ENCODE peak calls at places on chromosomes 12 and 14, in six cellular contexts. T, X, B, C, S and K are unnamed samples.
A peak's percentile ranks its signal among the peaks of the same experiment; 100 is the strongest.

GRCh38 chr14:56172571-56172971 is 54.4 kb downstream of the PELI2 start:
- DNase-seq in T (no peak), X (peak; percentile 72), B (no peak), C (no peak), S (no peak), K (no peak)

GRCh38 chr12:54217774-54218221 is 29.0 kb upstream of the SMUG1 start:
- DNase-seq in T (peak; percentile 31), X (no peak), B (no peak), C (peak; percentile 50), S (no peak), K (peak; percentile 94)

GRCh38 chr12:89343127-89343526 is 9.2 kb downstream of the DUSP6 start:
- DNase-seq in T (no peak), X (peak; percentile 16), B (no peak), C (peak; percentile 16), S (no peak), K (no peak)

GRCh38 chr12:62722971-62723680 is 211.8 kb downstream of the PPM1H start:
- DNase-seq in T (no peak), X (no peak), B (no peak), C (no peak), S (no peak), K (no peak)

GRCh38 chr12:25767613-25768012 is 190.9 kb upstream of the RASSF8 start:
- DNase-seq in T (no peak), X (peak; percentile 81), B (no peak), C (no peak), S (no peak), K (no peak)

GRCh38 chr12:1932264-1932777 is 13.9 kb upstream of the CACNA2D4 start:
- DNase-seq in T (peak; percentile 76), X (no peak), B (no peak), C (peak; percentile 58), S (no peak), K (peak; percentile 40)

GRCh38 chr14:32720927-32721326 is 217.8 kb upstream of the NPAS3 start:
- DNase-seq in T (no peak), X (peak; percentile 24), B (no peak), C (no peak), S (no peak), K (no peak)

GRCh38 chr12:112170971-112171596 is 45.7 kb downstream of the TRAFD1 start:
- DNase-seq in T (no peak), X (no peak), B (no peak), C (no peak), S (no peak), K (no peak)

GRCh38 chr12:113980537-113981337 is 14.6 kb upstream of the RBM19 start:
- DNase-seq in T (no peak), X (peak; percentile 84), B (no peak), C (peak; percentile 89), S (peak; percentile 36), K (peak; percentile 84)

GRCh38 chr12:117408161-117408791 is 46.9 kb upstream of the NOS1 start:
- DNase-seq in T (peak; percentile 19), X (peak; percentile 5), B (no peak), C (peak; percentile 61), S (no peak), K (peak; percentile 79)

GRCh38 chr12:112018571-112019237 is 5.5 kb downstream of the ERP29 start:
- DNase-seq in T (no peak), X (peak; percentile 90), B (no peak), C (no peak), S (no peak), K (no peak)

GRCh38 chr12:99722690-99723486 is 75.3 kb downstream of the GARIN6 start:
- DNase-seq in T (no peak), X (no peak), B (no peak), C (no peak), S (no peak), K (peak; percentile 84)

GRCh38 chr12:69872804-69873203 is 47.8 kb downstream of the MYRFL start:
- DNase-seq in T (no peak), X (no peak), B (no peak), C (no peak), S (no peak), K (no peak)

GRCh38 chr12:5746917-5747316 is 198.1 kb downstream of the ANO2 start:
- DNase-seq in T (no peak), X (no peak), B (no peak), C (no peak), S (no peak), K (no peak)

GRCh38 chr12:97650242-97650641 is 187.6 kb downstream of the RMST start:
- DNase-seq in T (no peak), X (no peak), B (no peak), C (peak; percentile 11), S (no peak), K (no peak)

GRCh38 chr14:23929822-23930294 is 23.7 kb upstream of the DHRS4 start:
- DNase-seq in T (peak; percentile 88), X (peak; percentile 93), B (peak; percentile 77), C (peak; percentile 87), S (peak; percentile 73), K (peak; percentile 96)

GRCh38 chr12:75842119-75842518 is 189.5 kb downstream of the PHLDA1 start:
- DNase-seq in T (no peak), X (no peak), B (no peak), C (no peak), S (no peak), K (no peak)

GRCh38 chr14:53044486-53044885 is 93.6 kb upstream of the FERMT2 start:
- DNase-seq in T (no peak), X (peak; percentile 81), B (no peak), C (peak; percentile 22), S (no peak), K (no peak)

GRCh38 chr12:52175411-52176350 is 16.1 kb downstream of the KRT80 start:
- DNase-seq in T (no peak), X (no peak), B (no peak), C (no peak), S (no peak), K (peak; percentile 78)

GRCh38 chr12:109203480-109203879 is 87.1 kb downstream of the ACACB start:
- DNase-seq in T (no peak), X (no peak), B (no peak), C (no peak), S (no peak), K (no peak)

GRCh38 chr12:111635524-111635923 is 36.4 kb upstream of the ATXN2 start:
- DNase-seq in T (no peak), X (peak; percentile 21), B (no peak), C (no peak), S (no peak), K (peak; percentile 64)

GRCh38 chr12:107236824-107237467 is 143.6 kb upstream of the CRY1 start:
- DNase-seq in T (no peak), X (no peak), B (no peak), C (no peak), S (no peak), K (no peak)

GRCh38 chr14:39431416-39432178 is 636 bp downstream of the FBXO33 start:
- DNase-seq in T (peak; percentile 55), X (peak; percentile 75), B (peak; percentile 34), C (peak; percentile 70), S (peak; percentile 16), K (peak; percentile 82)

GRCh38 chr14:64708148-64709004 is 4.2 kb downstream of the PLEKHG3 start:
- DNase-seq in T (peak; percentile 65), X (no peak), B (no peak), C (peak; percentile 87), S (peak; percentile 78), K (peak; percentile 97)

GRCh38 chr14:86203843-86204242 is 673.9 kb downstream of the FLRT2 start:
- DNase-seq in T (no peak), X (no peak), B (no peak), C (no peak), S (no peak), K (no peak)

GRCh38 chr14:68936476-68936875 is 42.6 kb downstream of the ACTN1 start:
- DNase-seq in T (no peak), X (no peak), B (no peak), C (no peak), S (no peak), K (no peak)

GRCh38 chr14:68937790-68938514 is 41.1 kb downstream of the ACTN1 start:
- DNase-seq in T (peak; percentile 85), X (peak; percentile 49), B (no peak), C (peak; percentile 68), S (no peak), K (peak; percentile 84)

GRCh38 chr14:68938515-68939423 is 40.3 kb downstream of the ACTN1 start:
- DNase-seq in T (peak; percentile 83), X (peak; percentile 48), B (no peak), C (peak; percentile 63), S (peak; percentile 64), K (peak; percentile 75)

GRCh38 chr14:68935761-68936209 is 43.3 kb downstream of the ACTN1 start:
- DNase-seq in T (no peak), X (no peak), B (no peak), C (no peak), S (no peak), K (no peak)

DNA sequence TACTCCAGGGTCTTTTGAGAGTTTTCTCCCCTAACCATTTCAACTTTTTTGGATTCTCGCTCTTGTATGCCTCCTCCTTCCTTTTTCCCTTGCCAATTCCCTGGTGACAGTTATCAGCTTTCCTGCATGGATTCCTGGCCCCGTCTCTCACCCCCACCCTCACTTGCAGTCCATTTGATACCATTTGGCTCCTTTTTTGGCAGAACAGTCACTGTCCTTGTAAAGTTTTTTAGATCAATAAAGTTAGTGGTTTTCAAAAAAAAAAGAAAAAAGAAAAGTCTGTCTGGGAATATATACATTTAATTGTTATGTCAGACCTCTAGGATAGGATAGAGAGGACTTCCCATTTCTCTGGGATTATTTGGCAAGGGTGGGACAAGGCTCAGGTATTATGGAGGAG is 42.1 kb downstream of the ACTN1 start:
- DNase-seq in T (no peak), X (no peak), B (no peak), C (no peak), S (no peak), K (no peak)
- H3K4me1 ChIP-seq in T (peaks cover 26% of the 10 kb centered on the region), X (peaks cover 43% of the 10 kb centered on the region), B (peaks cover 42% of the 10 kb centered on the region), C (peaks cover 48% of the 10 kb centered on the region), S (peaks cover 95% of the 10 kb centered on the region), K (peaks cover 34% of the 10 kb centered on the region)

GRCh38 chr14:95527392-95528002 is 7.4 kb upstream of the GLRX5 start:
- DNase-seq in T (peak; percentile 76), X (peak; percentile 96), B (no peak), C (peak; percentile 70), S (no peak), K (no peak)
- H3K4me1 ChIP-seq in T (peaks cover 11% of the 10 kb centered on the region), X (peaks cover 79% of the 10 kb centered on the region), B (peaks cover 43% of the 10 kb centered on the region), C (peaks cover 33% of the 10 kb centered on the region), S (peaks cover 53% of the 10 kb centered on the region), K (peaks cover 23% of the 10 kb centered on the region)

GRCh38 chr12:79155703-79156102 is 291.1 kb downstream of the SYT1 start:
- DNase-seq in T (no peak), X (peak; percentile 61), B (no peak), C (no peak), S (no peak), K (no peak)

GRCh38 chr12:79162948-79163347 is 298.4 kb downstream of the SYT1 start:
- DNase-seq in T (no peak), X (peak; percentile 16), B (no peak), C (no peak), S (no peak), K (no peak)

GRCh38 chr12:79151956-79152355 is 287.4 kb downstream of the SYT1 start:
- DNase-seq in T (no peak), X (no peak), B (no peak), C (no peak), S (no peak), K (no peak)

GRCh38 chr12:79161249-79161934 is 296.8 kb downstream of the SYT1 start:
- DNase-seq in T (no peak), X (no peak), B (no peak), C (no peak), S (no peak), K (no peak)

GRCh38 chr12:79156846-79157463 is 292.4 kb downstream of the SYT1 start:
- DNase-seq in T (no peak), X (no peak), B (no peak), C (no peak), S (no peak), K (no peak)
- H3K4me1 ChIP-seq in T (no peaks in the 10 kb centered on the region), X (no peaks in the 10 kb centered on the region), B (no peaks in the 10 kb centered on the region), C (peaks cover 10% of the 10 kb centered on the region), S (peaks cover 27% of the 10 kb centered on the region), K (no peaks in the 10 kb centered on the region)

GRCh38 chr12:48969847-48970701 is 1.5 kb downstream of the WNT10B start:
- DNase-seq in T (no peak), X (peak; percentile 36), B (no peak), C (peak; percentile 69), S (no peak), K (peak; percentile 86)
- H3K4me1 ChIP-seq in T (peaks cover 20% of the 10 kb centered on the region), X (peaks cover 10% of the 10 kb centered on the region), B (peaks cover 36% of the 10 kb centered on the region), C (peaks cover 24% of the 10 kb centered on the region), S (peaks cover 23% of the 10 kb centered on the region), K (no peaks in the 10 kb centered on the region)